ENCODE peak calls at places on chromosomes 3 and 15, in ten cellular contexts. R, G, M, T, Y, J, I, L, W and F are unnamed samples.
A peak's percentile ranks its signal among the peaks of the same experiment; 100 is the strongest.

GRCh38 chr15:77966540-77967290 is 110.8 kb downstream of the TBC1D2B start:
- DNase-seq in G (peak; percentile 11), L (peak; percentile 64), R (peak; percentile 34), W (no peak), J (peak; percentile 77), I (no peak), T (peak; percentile 92), Y (no peak), M (peak; percentile 61), F (peak; percentile 56)

GRCh38 chr3:128488995-128489859 is 3.8 kb downstream of the GATA2 start:
- DNase-seq in I (no peak), G (no peak), M (peak; percentile 19), J (peak; percentile 82), R (peak; percentile 79), Y (no peak), W (peak; percentile 57), L (no peak), T (no peak), F (peak; percentile 73)

GRCh38 chr3:114496021-114496434 is 202.2 kb downstream of the TIGIT start:
- DNase-seq in J (no peak), I (no peak), L (peak; percentile 83), G (no peak), Y (no peak), W (peak; percentile 60), T (no peak), R (no peak), M (peak; percentile 28), F (no peak)

GRCh38 chr3:184360834-184361531 is 422 bp downstream of the CLCN2 start:
- DNase-seq in Y (no peak), R (peak; percentile 18), M (no peak), T (no peak), L (no peak), I (no peak), W (no peak), J (peak; percentile 30), G (no peak), F (no peak)

GRCh38 chr3:138307896-138308295 is 21.8 kb downstream of the NME9 start:
- DNase-seq in M (no peak), I (no peak), T (no peak), Y (no peak), R (no peak), G (no peak), W (no peak), J (no peak), L (no peak), F (no peak)

GRCh38 chr3:103794656-103795055 is 1359.8 kb downstream of the ZPLD1 start:
- DNase-seq in I (no peak), Y (no peak), G (no peak), W (no peak), T (no peak), L (no peak), R (no peak), M (no peak), J (peak; percentile 2), F (peak; percentile 64)

GRCh38 chr3:162117961-162118360 is 621.4 kb downstream of the OTOL1 start:
- DNase-seq in G (no peak), M (no peak), I (no peak), R (no peak), T (no peak), W (no peak), J (no peak), L (no peak), Y (no peak), F (no peak)

GRCh38 chr15:62964251-62964650 is 78.3 kb upstream of the TPM1 start:
- DNase-seq in L (no peak), G (no peak), W (no peak), M (no peak), R (no peak), Y (no peak), T (no peak), J (no peak), I (no peak), F (peak; percentile 30)

GRCh38 chr3:43995078-43995928 is 246.4 kb upstream of the TOPAZ1 start:
- DNase-seq in L (no peak), W (no peak), J (peak; percentile 33), G (no peak), I (no peak), Y (no peak), R (no peak), M (peak; percentile 46), T (no peak), F (peak; percentile 70)

GRCh38 chr15:39140060-39140604 is 440.7 kb upstream of the THBS1 start:
- DNase-seq in I (no peak), G (peak; percentile 95), L (no peak), M (peak; percentile 70), Y (no peak), T (peak; percentile 50), J (no peak), W (no peak), R (peak; percentile 100), F (no peak)

GRCh38 chr3:128205616-128206015 is 52.3 kb downstream of the EEFSEC start:
- DNase-seq in T (no peak), I (no peak), R (no peak), J (no peak), W (no peak), M (no peak), Y (no peak), L (no peak), G (no peak), F (no peak)

GRCh38 chr15:101003706-101004105 is 84.5 kb downstream of the LRRK1 start:
- DNase-seq in J (no peak), T (no peak), M (no peak), Y (no peak), G (no peak), I (no peak), R (no peak), L (no peak), W (no peak), F (no peak)

GRCh38 chr3:59064276-59064675 is 14.5 kb upstream of the CFAP20DC start:
- DNase-seq in R (no peak), Y (no peak), M (peak; percentile 22), W (no peak), G (no peak), I (no peak), L (no peak), T (no peak), J (no peak), F (peak; percentile 4)
- TF ChIP-seq CTCF in R (no peak), Y (no peak), M (no peak), W (no peak), G (no peak), I (peak; percentile 25), L (no peak), T (no peak), J (no peak), F (peak; percentile 29)

GRCh38 chr3:98263944-98264343 is at the start of gene OR5H6:
- DNase-seq in G (no peak), M (no peak), R (no peak), T (no peak), Y (no peak), W (no peak), I (no peak), L (no peak), J (no peak), F (no peak)

GRCh38 chr3:98259707-98260106 is 4.3 kb upstream of the OR5H6 start:
- DNase-seq in Y (no peak), R (no peak), L (no peak), G (no peak), M (peak; percentile 25), W (no peak), T (no peak), J (peak; percentile 28), I (no peak), F (peak; percentile 24)
- TF ChIP-seq CTCF in Y (no peak), R (peak; percentile 36), L (no peak), G (peak; percentile 20), M (peak; percentile 44), W (no peak), T (no peak), J (no peak), I (peak; percentile 5), F (peak; percentile 36)

DNA sequence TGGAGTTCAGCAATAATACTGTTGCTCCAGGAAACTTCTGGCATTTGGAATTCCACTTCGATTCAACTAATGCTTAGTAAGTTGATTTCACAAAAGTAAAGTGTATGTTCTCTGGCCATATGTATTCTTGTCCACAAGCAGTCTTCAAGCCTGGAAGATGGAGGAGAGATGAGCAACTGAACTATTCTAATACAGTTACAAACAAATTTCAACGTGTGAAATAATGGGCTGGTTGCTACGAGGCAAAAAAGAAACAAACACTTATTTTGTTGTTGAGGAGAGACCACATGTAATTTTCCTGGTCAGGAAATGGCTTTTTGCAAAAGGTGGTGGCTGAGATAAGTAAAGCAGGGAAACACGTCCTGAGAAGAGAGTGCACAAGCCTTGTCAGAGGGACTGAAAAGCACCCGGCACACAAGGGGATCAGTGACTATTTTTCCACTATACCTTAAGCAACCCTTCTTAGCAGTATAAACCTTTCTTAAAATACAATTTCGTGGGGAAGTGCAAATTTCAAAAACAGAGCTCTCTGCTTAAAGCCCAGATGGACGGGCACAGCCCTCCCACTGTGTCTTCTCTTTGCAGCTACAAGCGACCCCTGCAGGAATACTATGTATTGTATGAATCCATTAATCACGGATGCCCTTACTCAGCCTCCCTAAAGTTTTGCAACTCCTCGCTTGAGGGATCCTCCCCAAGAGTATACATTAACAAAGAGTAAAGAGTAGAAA is 253.9 kb downstream of the IL5RA start:
- DNase-seq in I (no peak), W (no peak), Y (no peak), J (no peak), L (no peak), T (no peak), R (no peak), M (no peak), G (no peak), F (no peak)
- TF ChIP-seq CTCF in I (no peak), W (no peak), Y (no peak), J (no peak), L (no peak), T (no peak), R (no peak), M (no peak), G (no peak), F (no peak)

GRCh38 chr3:141940204-141940776 is 63.8 kb downstream of the ATP1B3 start:
- DNase-seq in J (peak; percentile 93), G (no peak), Y (peak; percentile 86), L (peak; percentile 96), T (peak; percentile 47), R (peak; percentile 84), M (peak; percentile 99), I (no peak), W (no peak), F (peak; percentile 78)
- TF ChIP-seq CTCF in J (peak; percentile 19), G (peak; percentile 11), Y (no peak), L (no peak), T (no peak), R (no peak), M (peak; percentile 10), I (peak; percentile 36), W (no peak), F (peak; percentile 28)

DNA sequence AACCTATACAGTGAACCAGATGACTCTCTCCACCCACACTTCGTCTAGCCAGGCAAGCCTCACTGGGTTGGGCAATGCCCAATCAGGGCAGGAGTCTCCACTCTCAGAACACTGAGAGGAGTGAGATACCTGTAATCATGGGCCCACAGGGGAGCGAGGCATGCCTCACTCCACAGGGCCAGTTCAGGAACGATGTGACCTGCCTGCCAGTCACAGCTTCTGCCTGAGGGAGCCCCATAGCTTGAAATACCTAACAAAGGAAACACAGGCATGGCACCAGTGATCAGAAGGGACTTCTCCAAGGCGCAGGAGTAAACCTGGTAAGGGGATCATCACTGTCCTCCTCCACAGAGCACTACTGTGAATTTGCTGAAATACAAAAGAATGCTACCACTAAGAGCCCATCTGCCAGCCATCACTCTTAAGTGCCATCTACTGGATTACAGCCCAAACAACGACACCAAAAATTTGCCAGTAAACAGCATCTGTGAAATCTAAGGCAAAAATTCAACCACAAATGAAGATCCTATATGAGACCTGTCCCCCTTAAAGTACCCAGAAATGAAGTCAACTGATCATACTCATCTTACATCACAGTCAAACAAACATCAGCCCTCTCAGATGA is 689.9 kb upstream of the SEMA6D start:
- DNase-seq in L (no peak), W (no peak), Y (no peak), G (no peak), R (no peak), M (peak; percentile 11), T (no peak), J (no peak), I (no peak), F (peak; percentile 32)
- TF ChIP-seq CTCF in L (no peak), W (no peak), Y (no peak), G (no peak), R (no peak), M (no peak), T (no peak), J (no peak), I (no peak), F (peak; percentile 45)